ENCODE peak calls at places on chromosomes 12 and 14, in nine cellular contexts. O is kidney epithelial cell, L is lower leg skin, Q is mucosa of descending colon, I is type B pancreatic cell, P is left ventricle myocardium inferior, F is glutamatergic neuron, K is neural progenitor cell, C is GM12864. Y is an unnamed sample.

GRCh38 chr12:39000370-39000769 is 95.0 kb upstream of the CPNE8 start:
- DNase-seq in F (no peak), Q (no peak), L (no peak), P (no peak), O (no peak), I (no peak), K (peak; percentile 5), C (no peak), Y (no peak)

GRCh38 chr12:122459211-122459610 is 36.7 kb upstream of the CLIP1 start:
- DNase-seq in F (no peak), K (no peak), O (peak; percentile 56), Q (no peak), I (no peak), C (no peak), P (no peak), L (peak; percentile 40), Y (no peak)

GRCh38 chr14:34362625-34363251 is 99.3 kb downstream of the SPTSSA start:
- DNase-seq in P (no peak), C (no peak), F (no peak), O (no peak), L (no peak), I (no peak), K (no peak), Q (no peak), Y (no peak)

GRCh38 chr12:253116-253831 is 9.4 kb downstream of the SLC6A13 start:
- DNase-seq in Q (no peak), I (no peak), F (no peak), C (no peak), L (peak; percentile 43), K (no peak), O (no peak), P (no peak), Y (no peak)

GRCh38 chr14:68819260-68819691 is 26.4 kb upstream of the ZFP36L1 start:
- DNase-seq in O (peak; percentile 91), P (no peak), K (peak; percentile 39), Q (peak; percentile 75), C (no peak), F (no peak), L (no peak), I (peak; percentile 78), Y (no peak)

GRCh38 chr12:116689586-116689985 is 48.3 kb downstream of the SPRING1 start:
- DNase-seq in I (no peak), K (no peak), L (peak; percentile 20), F (no peak), C (no peak), Q (no peak), P (no peak), O (no peak), Y (no peak)

GRCh38 chr12:124381454-124382207 is 86.7 kb downstream of the RFLNA start:
- DNase-seq in F (no peak), P (peak; percentile 96), K (no peak), Q (peak; percentile 91), C (no peak), O (no peak), I (no peak), L (peak; percentile 98), Y (no peak)

GRCh38 chr14:60125918-60126317 is 34.2 kb downstream of the PCNX4 start:
- DNase-seq in L (no peak), P (no peak), C (no peak), O (no peak), I (no peak), K (no peak), Q (no peak), F (no peak), Y (no peak)

GRCh38 chr14:31960039-31960438 is 117.1 kb upstream of the ARHGAP5 start:
- DNase-seq in O (no peak), L (no peak), I (no peak), Q (no peak), P (no peak), F (no peak), C (no peak), K (peak; percentile 23), Y (no peak)

GRCh38 chr14:32421781-32422180 is 92.7 kb downstream of the AKAP6 start:
- DNase-seq in Q (no peak), K (no peak), O (no peak), I (no peak), F (no peak), P (no peak), L (no peak), C (no peak), Y (no peak)

GRCh38 chr12:58969227-58969626 is 48.9 kb upstream of the LRIG3 start:
- DNase-seq in F (no peak), K (no peak), L (no peak), O (no peak), C (no peak), P (no peak), I (no peak), Q (no peak), Y (no peak)

GRCh38 chr12:67650127-67650495 is 1.6 kb downstream of the DYRK2 start:
- DNase-seq in O (no peak), F (peak; percentile 69), Q (peak; percentile 59), C (no peak), P (peak; percentile 55), L (no peak), K (peak; percentile 11), I (no peak), Y (no peak)

GRCh38 chr14:101636081-101636560 is 74.8 kb downstream of the DIO3 start:
- DNase-seq in C (no peak), K (no peak), L (peak; percentile 31), I (no peak), Q (no peak), F (no peak), P (no peak), O (no peak), Y (no peak)

GRCh38 chr12:11705010-11705409 is 55.5 kb downstream of the ETV6 start:
- DNase-seq in C (no peak), I (no peak), K (no peak), F (no peak), O (peak; percentile 92), L (no peak), Q (no peak), P (no peak), Y (no peak)

GRCh38 chr12:29320295-29321090 is 60.5 kb downstream of the ERGIC2 start:
- DNase-seq in P (no peak), I (no peak), K (no peak), C (no peak), L (no peak), O (peak; percentile 77), Q (no peak), F (no peak), Y (no peak)

GRCh38 chr14:24535737-24536136 is 27.7 kb upstream of the CMA1 start:
- DNase-seq in C (no peak), Q (no peak), I (no peak), F (no peak), K (no peak), P (no peak), L (no peak), O (no peak), Y (no peak)

GRCh38 chr12:14394317-14395058 is 29.0 kb downstream of the ATF7IP start:
- DNase-seq in K (peak; percentile 73), F (no peak), P (no peak), I (no peak), C (peak; percentile 68), Q (no peak), O (peak; percentile 31), L (no peak), Y (peak; percentile 14)
- TF ChIP-seq CTCF in K (peak; percentile 20), F (peak; percentile 3), P (peak; percentile 44), I (peak; percentile 68), C (peak; percentile 8), Q (no peak), O (no peak), L (no peak), Y (no peak)

GRCh38 chr14:100138082-100138787 is 21.2 kb downstream of the DEGS2 start:
- DNase-seq in L (no peak), P (no peak), O (no peak), Q (no peak), F (no peak), I (no peak), K (no peak), C (no peak), Y (no peak)
- TF ChIP-seq CTCF in L (no peak), P (no peak), O (no peak), Q (no peak), F (no peak), I (no peak), K (no peak), C (no peak), Y (no peak)

GRCh38 chr12:110893956-110894355 is 26.4 kb downstream of the MYL2 start:
- DNase-seq in L (no peak), C (no peak), O (no peak), P (no peak), Q (no peak), F (no peak), K (no peak), I (no peak), Y (no peak)

GRCh38 chr12:110885152-110885840 is 35.1 kb downstream of the MYL2 start:
- DNase-seq in O (no peak), K (peak; percentile 50), L (no peak), F (peak; percentile 72), C (no peak), I (no peak), Q (no peak), P (no peak), Y (no peak)

GRCh38 chr12:110883251-110883650 is 36.5 kb downstream of the CCDC63 start:
- DNase-seq in F (no peak), L (no peak), Q (no peak), I (no peak), O (no peak), C (no peak), K (no peak), P (no peak), Y (no peak)

GRCh38 chr12:110889361-110889760 is 31.0 kb downstream of the MYL2 start:
- DNase-seq in F (no peak), O (no peak), K (no peak), I (no peak), L (no peak), Q (no peak), C (no peak), P (no peak), Y (no peak)

GRCh38 chr12:110888256-110888991 is 32.0 kb downstream of the MYL2 start:
- DNase-seq in I (no peak), O (no peak), Q (no peak), K (no peak), C (no peak), F (no peak), P (no peak), L (no peak), Y (no peak)
- TF ChIP-seq CTCF in I (peak; percentile 32), O (no peak), Q (no peak), K (no peak), C (no peak), F (peak; percentile 33), P (no peak), L (no peak), Y (peak; percentile 58)

DNA sequence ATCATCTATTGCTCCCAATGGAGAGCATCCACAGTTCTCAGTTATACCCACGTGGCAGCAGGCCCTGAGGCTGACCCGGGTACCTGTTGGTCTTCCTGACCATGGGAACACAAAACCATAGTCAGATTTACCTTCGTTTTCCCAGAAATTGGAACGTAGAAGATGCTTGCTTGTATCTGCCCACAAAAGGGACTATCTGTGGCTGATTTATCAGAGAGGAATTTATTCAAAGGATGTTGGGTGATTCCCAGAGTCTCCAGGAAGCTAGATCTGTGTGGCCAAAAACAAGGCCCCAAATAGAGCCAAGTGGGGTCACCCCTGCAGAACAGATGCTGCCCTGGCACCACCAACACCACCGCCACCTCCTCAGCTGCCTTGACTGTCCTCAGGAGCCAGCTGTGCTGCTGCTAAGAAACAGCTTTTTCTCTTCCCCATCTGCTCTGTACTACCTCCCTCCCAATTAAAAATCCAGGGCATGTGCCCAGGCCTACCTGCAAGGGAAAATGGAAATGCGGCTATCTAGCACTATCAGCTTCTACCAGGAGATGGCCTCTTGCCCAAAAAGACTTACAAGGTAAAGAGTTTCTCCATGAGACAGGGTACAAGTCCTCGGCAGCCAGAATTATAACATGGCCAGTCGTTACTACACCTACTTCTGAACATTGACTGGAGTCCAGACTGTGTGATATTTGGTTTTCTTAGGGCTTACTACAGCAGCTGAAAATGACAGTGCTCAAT is 128.6 kb upstream of the PLEKHG7 start:
- DNase-seq in Q (no peak), K (peak; percentile 24), L (no peak), P (no peak), O (no peak), I (no peak), C (no peak), F (no peak), Y (peak; percentile 19)
- TF ChIP-seq CTCF in Q (no peak), K (peak; percentile 39), L (no peak), P (no peak), O (peak; percentile 31), I (peak; percentile 58), C (peak; percentile 31), F (no peak), Y (peak; percentile 26)

Y was measured in endothelial cell.